ENCODE peak calls at places on chromosomes 2 and 18, in five cellular contexts. T, E, C, N and W are unnamed samples.

GRCh38 chr2:160042054-160042453 is 20.4 kb downstream of the PLA2R1 start:
- DNase-seq in T (no peak), E (no peak), C (no peak), N (no peak), W (no peak)

GRCh38 chr2:136764397-136765255 is 719 bp upstream of the THSD7B start:
- DNase-seq in T (no peak), E (no peak), C (no peak), N (no peak), W (peak; percentile 3)

GRCh38 chr18:11982981-11983380 is 1.7 kb downstream of the IMPA2 start:
- DNase-seq in T (no peak), E (no peak), C (no peak), N (no peak), W (no peak)

GRCh38 chr18:74196220-74197119 is 48.1 kb downstream of the TIMM21 start:
- DNase-seq in T (peak; percentile 85), E (peak; percentile 49), C (peak; percentile 66), N (peak; percentile 15), W (no peak)

GRCh38 chr2:205273627-205274026 is 408.7 kb upstream of the NRP2 start:
- DNase-seq in T (no peak), E (no peak), C (no peak), N (peak; percentile 24), W (no peak)

GRCh38 chr2:26805241-26805676 is 19.4 kb downstream of the CENPA start:
- DNase-seq in T (peak; percentile 28), E (no peak), C (peak; percentile 87), N (no peak), W (no peak)

GRCh38 chr2:29014811-29015414 is 33.8 kb downstream of the TOGARAM2 start:
- DNase-seq in T (peak; percentile 67), E (no peak), C (peak; percentile 57), N (no peak), W (peak; percentile 35)

GRCh38 chr2:7427293-7428060 is 510.3 kb downstream of the RNF144A start:
- DNase-seq in T (peak; percentile 72), E (peak; percentile 20), C (peak; percentile 51), N (peak; percentile 34), W (peak; percentile 32)

GRCh38 chr2:143545643-143546275 is 416.5 kb downstream of the ARHGAP15 start:
- DNase-seq in T (peak; percentile 17), E (no peak), C (peak; percentile 66), N (no peak), W (no peak)

GRCh38 chr18:72859088-72859487 is 8.7 kb downstream of the NETO1 start:
- DNase-seq in T (no peak), E (no peak), C (no peak), N (no peak), W (no peak)

GRCh38 chr2:37364351-37364750 is 19.9 kb downstream of the QPCT start:
- DNase-seq in T (no peak), E (no peak), C (no peak), N (no peak), W (no peak)

GRCh38 chr2:85434677-85435076 is 16.2 kb downstream of the SH2D6 start:
- DNase-seq in T (no peak), E (no peak), C (no peak), N (no peak), W (no peak)

GRCh38 chr2:102066554-102066953 is 74.8 kb downstream of the IL1R2 start:
- DNase-seq in T (no peak), E (no peak), C (no peak), N (no peak), W (no peak)

GRCh38 chr2:233044974-233045535 is 12.6 kb downstream of the NEU2 start:
- DNase-seq in T (no peak), E (no peak), C (no peak), N (no peak), W (no peak)

GRCh38 chr2:72883356-72883962 is 3.7 kb upstream of the SPR start:
- DNase-seq in T (peak; percentile 65), E (no peak), C (peak; percentile 46), N (no peak), W (no peak)

GRCh38 chr18:23585007-23585871 is 1.1 kb downstream of the NPC1 start:
- DNase-seq in T (peak; percentile 20), E (peak; percentile 25), C (no peak), N (no peak), W (peak; percentile 11)

GRCh38 chr2:151786077-151786476 is 42.1 kb downstream of the ARL5A start:
- DNase-seq in T (no peak), E (no peak), C (no peak), N (no peak), W (no peak)

GRCh38 chr2:197307933-197308521 is 2.6 kb downstream of the ANKRD44 start:
- DNase-seq in T (no peak), E (no peak), C (no peak), N (no peak), W (peak; percentile 52)

GRCh38 chr18:33304277-33304676 is 136.2 kb downstream of the CCDC178 start:
- DNase-seq in T (no peak), E (no peak), C (no peak), N (no peak), W (no peak)

GRCh38 chr2:223101340-223102039 is 49.5 kb downstream of the KCNE4 start:
- DNase-seq in T (peak; percentile 67), E (no peak), C (peak; percentile 55), N (peak; percentile 69), W (peak; percentile 19)

GRCh38 chr2:126656311-126657145 is 570 bp downstream of the GYPC start:
- DNase-seq in T (peak; percentile 59), E (peak; percentile 32), C (peak; percentile 31), N (no peak), W (peak; percentile 61)

GRCh38 chr2:64787698-64788097 is 134.0 kb upstream of the SERTAD2 start:
- DNase-seq in T (peak; percentile 63), E (no peak), C (no peak), N (no peak), W (no peak)

GRCh38 chr2:233404227-233404626 is 49.9 kb downstream of the DGKD start:
- DNase-seq in T (peak; percentile 65), E (no peak), C (peak; percentile 48), N (peak; percentile 50), W (no peak)

GRCh38 chr18:59123588-59124369 is 15.9 kb upstream of the SEC11C start:
- DNase-seq in T (peak; percentile 60), E (peak; percentile 49), C (peak; percentile 94), N (no peak), W (no peak)

GRCh38 chr18:23626451-23627279 is 36.0 kb downstream of the ANKRD29 start:
- DNase-seq in T (peak; percentile 27), E (no peak), C (peak; percentile 73), N (no peak), W (no peak)

GRCh38 chr18:3798032-3798431 is 348.1 kb downstream of the TGIF1 start:
- DNase-seq in T (no peak), E (no peak), C (no peak), N (no peak), W (no peak)

DNA sequence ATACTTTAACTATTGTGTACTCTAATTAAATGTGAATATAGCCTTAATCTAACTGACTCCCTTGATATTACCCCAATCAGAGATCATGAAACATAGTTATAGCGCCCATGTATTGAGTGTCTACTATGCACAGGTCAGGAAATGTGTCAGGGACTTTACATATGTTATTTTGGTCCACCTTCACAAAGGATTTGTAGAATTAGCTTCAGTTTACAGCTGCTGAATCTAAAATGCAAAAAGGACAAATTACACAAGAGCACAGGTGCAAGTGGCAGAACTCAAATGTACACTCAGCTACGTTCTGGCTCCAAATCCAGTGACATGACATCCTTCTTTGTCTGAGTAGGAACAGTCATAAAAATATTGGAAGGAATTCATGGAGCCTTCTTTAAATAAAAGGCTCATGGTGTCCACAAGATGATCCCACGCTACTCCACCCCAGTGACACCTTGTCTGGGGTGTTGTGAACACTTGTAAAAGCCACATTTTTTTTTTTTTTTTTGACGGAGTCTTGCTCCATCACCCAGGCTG is 38.8 kb upstream of the ATL2 start:
- DNase-seq in T (no peak), E (no peak), C (no peak), N (no peak), W (no peak)
- H3K4me3 ChIP-seq in T (no peak overlapping the region), E (no peak overlapping the region), C (no peak overlapping the region), N (no peak overlapping the region), W (no peak overlapping the region)

GRCh38 chr2:68245672-68246071 is 6.7 kb downstream of the PPP3R1 start:
- DNase-seq in T (no peak), E (no peak), C (no peak), N (no peak), W (no peak)

GRCh38 chr2:68240446-68240845 is 11.9 kb downstream of the PPP3R1 start:
- DNase-seq in T (no peak), E (no peak), C (no peak), N (no peak), W (no peak)

GRCh38 chr2:68248361-68248760 is 4.0 kb downstream of the PPP3R1 start:
- DNase-seq in T (no peak), E (no peak), C (no peak), N (no peak), W (no peak)

GRCh38 chr2:68245066-68245465 is 7.3 kb downstream of the PPP3R1 start:
- DNase-seq in T (no peak), E (no peak), C (no peak), N (no peak), W (no peak)

GRCh38 chr2:68244456-68244855 is 7.9 kb downstream of the PPP3R1 start:
- DNase-seq in T (peak; percentile 24), E (no peak), C (no peak), N (no peak), W (no peak)
- TF ChIP-seq CTCF in T (peak; percentile 28), E (peak; percentile 21), C (peak; percentile 33), N (peak; percentile 14), W (no peak)

DNA sequence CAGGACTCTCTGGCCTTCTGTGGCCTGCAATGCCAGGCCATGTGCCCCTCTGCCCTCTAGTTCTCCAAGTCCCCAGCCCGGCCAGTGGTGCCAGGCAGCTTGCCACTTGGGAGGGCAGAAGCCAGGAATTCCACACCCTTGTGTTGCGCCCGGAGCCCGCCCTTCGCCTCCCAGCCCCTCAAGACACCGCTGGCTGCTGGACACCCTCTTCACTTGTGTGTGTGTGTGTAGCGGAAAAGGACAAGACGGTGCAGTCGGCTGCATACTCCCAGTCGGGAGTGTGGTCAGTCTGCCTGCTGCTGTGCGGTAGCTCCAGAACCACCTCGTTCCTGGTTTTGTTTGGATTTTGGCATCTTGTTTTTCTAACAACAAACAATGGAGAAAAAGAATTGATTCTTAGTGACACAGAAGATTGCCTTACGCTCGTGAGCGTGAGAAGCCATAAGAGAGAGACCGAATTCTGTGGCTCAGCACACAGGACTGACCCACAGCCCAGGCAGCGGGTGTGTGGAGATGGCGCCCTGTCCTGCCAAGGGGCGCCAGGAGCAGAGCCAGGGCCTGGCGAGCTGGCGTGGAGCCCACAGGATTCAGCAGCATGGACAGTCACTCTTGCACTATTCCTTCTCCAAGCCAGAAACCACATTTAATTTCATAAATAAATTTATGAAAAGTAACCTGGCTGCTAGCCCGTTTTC is 46.5 kb downstream of the FAM168B start:
- DNase-seq in T (no peak), E (no peak), C (no peak), N (no peak), W (no peak)
- H3K36me3 ChIP-seq in T (peaks cover 38% of the 10 kb centered on the region), E (no peaks in the 10 kb centered on the region), C (peaks cover 38% of the 10 kb centered on the region), N (peaks cover 4% of the 10 kb centered on the region), W (peaks cover 17% of the 10 kb centered on the region)

DNA sequence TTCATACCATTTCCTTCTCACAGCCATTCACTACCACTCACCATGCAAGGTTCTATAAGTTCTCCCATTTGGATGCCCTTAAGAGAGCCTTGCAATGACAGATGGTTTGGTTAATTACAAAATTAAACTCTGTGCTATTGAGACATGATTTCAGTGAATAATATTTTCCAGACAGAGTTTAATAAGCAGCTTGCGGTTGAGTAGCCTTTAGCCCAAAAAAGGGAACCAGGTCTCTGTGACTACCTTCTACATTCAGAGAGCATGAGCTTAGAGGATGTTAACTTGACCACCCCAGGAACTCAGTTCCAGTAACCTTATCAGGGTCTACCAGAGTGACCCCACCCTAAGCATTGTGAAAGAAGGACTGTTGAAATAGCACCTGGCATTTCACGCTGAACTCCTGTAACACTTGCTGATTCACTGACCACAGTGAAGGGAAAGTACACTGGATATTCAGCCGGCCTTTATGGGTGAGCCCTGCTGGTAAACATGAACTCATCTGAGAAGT is 1173.1 kb upstream of the ZEB2 start:
- DNase-seq in T (peak; percentile 94), E (no peak), C (peak; percentile 90), N (no peak), W (peak; percentile 39)
- H3K4me3 ChIP-seq in T (no peak overlapping the region), E (no peak overlapping the region), C (no peak overlapping the region), N (no peak overlapping the region), W (no peak overlapping the region)